ENCODE peak calls at places on chromosomes 2 and 18, in six cellular contexts. L is AG04450, R is AG20443, B is NCI-H1436, T is M059J, C is nephron progenitor cell. Z is an unnamed sample.

GRCh38 chr18:46574000-46574739 is 82.8 kb downstream of the LOXHD1 start:
- DNase-seq in T (no peak), L (no peak), B (no peak), R (no peak), C (no peak), Z (no peak)

GRCh38 chr2:172442072-172442895 is 14.9 kb downstream of the ITGA6 start:
- DNase-seq in T (peak; percentile 99), C (no peak), B (no peak), L (peak; percentile 73), R (peak; percentile 89), Z (no peak)

GRCh38 chr2:236965021-236965840 is 120.5 kb upstream of the COPS8 start:
- DNase-seq in L (no peak), T (no peak), B (no peak), C (no peak), R (no peak), Z (no peak)

GRCh38 chr2:133415210-133415876 is 152.9 kb downstream of the NCKAP5 start:
- DNase-seq in B (no peak), T (peak; percentile 33), C (no peak), L (no peak), R (no peak), Z (no peak)

GRCh38 chr2:20496069-20496468 is 49.2 kb downstream of the RHOB start:
- DNase-seq in C (no peak), T (peak; percentile 97), R (peak; percentile 88), L (no peak), B (no peak), Z (no peak)

GRCh38 chr2:154600931-154601494 is 97.5 kb upstream of the KCNJ3 start:
- DNase-seq in C (no peak), L (no peak), B (no peak), R (no peak), T (no peak), Z (no peak)

GRCh38 chr18:13264986-13265900 is 46.7 kb downstream of the LDLRAD4 start:
- DNase-seq in L (no peak), B (no peak), R (no peak), C (no peak), T (no peak), Z (no peak)

GRCh38 chr18:21761471-21762115 is 21.0 kb downstream of the MIB1 start:
- DNase-seq in T (no peak), L (no peak), B (no peak), R (no peak), C (no peak), Z (no peak)

GRCh38 chr18:48848641-48849143 is 102.1 kb downstream of the SMAD7 start:
- DNase-seq in T (no peak), L (no peak), C (no peak), B (peak; percentile 32), R (no peak), Z (no peak)

GRCh38 chr2:192197387-192197786 is 2.7 kb upstream of the TMEFF2 start:
- DNase-seq in B (no peak), T (peak; percentile 13), L (no peak), R (peak; percentile 4), C (no peak), Z (no peak)

GRCh38 chr18:31399336-31400032 is 22.9 kb downstream of the DSG4 start:
- DNase-seq in L (no peak), T (peak; percentile 7), C (no peak), B (no peak), R (no peak), Z (no peak)

GRCh38 chr2:42147641-42148274 is 21.4 kb upstream of the EML4 start:
- DNase-seq in R (peak; percentile 60), C (no peak), L (no peak), T (peak; percentile 46), B (no peak), Z (no peak)

GRCh38 chr2:29747786-29748470 is 173.5 kb downstream of the ALK start:
- DNase-seq in C (no peak), R (peak; percentile 65), T (peak; percentile 99), B (no peak), L (peak; percentile 59), Z (no peak)

GRCh38 chr2:64711260-64711659 is 57.5 kb upstream of the SERTAD2 start:
- DNase-seq in L (no peak), B (no peak), T (no peak), C (no peak), R (no peak), Z (no peak)

GRCh38 chr2:217177687-217178086 is 317.8 kb upstream of the TNP1 start:
- DNase-seq in L (no peak), R (no peak), B (no peak), T (no peak), C (no peak), Z (no peak)

GRCh38 chr2:36507408-36507812 is 90.6 kb downstream of the FEZ2 start:
- DNase-seq in C (peak; percentile 33), R (peak; percentile 61), B (no peak), T (peak; percentile 69), L (no peak), Z (peak; percentile 42)

GRCh38 chr2:228556707-228557106 is 375.2 kb upstream of the SPHKAP start:
- DNase-seq in L (no peak), B (no peak), T (peak; percentile 54), R (no peak), C (no peak), Z (no peak)

GRCh38 chr2:9167718-9168657 is 38.6 kb upstream of the ASAP2 start:
- DNase-seq in L (no peak), B (no peak), T (no peak), C (no peak), R (no peak), Z (no peak)

GRCh38 chr2:110827518-110827917 is 95.1 kb downstream of the ACOXL start:
- DNase-seq in L (no peak), T (no peak), C (no peak), B (no peak), R (no peak), Z (no peak)

GRCh38 chr18:29853126-29853525 is 1189.4 kb downstream of the DSC3 start:
- DNase-seq in T (no peak), C (no peak), B (no peak), L (no peak), R (peak; percentile 11), Z (no peak)

GRCh38 chr2:179581605-179582004 is 279.8 kb downstream of the ZNF385B start:
- DNase-seq in B (no peak), L (no peak), T (no peak), C (no peak), R (no peak), Z (no peak)

GRCh38 chr2:20355131-20355530 is 4.5 kb upstream of the PUM2 start:
- DNase-seq in B (no peak), C (no peak), R (no peak), T (peak; percentile 28), L (no peak), Z (no peak)

GRCh38 chr2:222738759-222739292 is 67.4 kb downstream of the MOGAT1 start:
- DNase-seq in C (no peak), R (no peak), T (peak; percentile 7), L (no peak), B (no peak), Z (no peak)

GRCh38 chr18:69000366-69000765 is 202.5 kb downstream of the CCDC102B start:
- DNase-seq in B (no peak), T (no peak), R (no peak), C (no peak), L (no peak), Z (no peak)

GRCh38 chr2:128941676-128942075 is 623.0 kb upstream of the HS6ST1 start:
- DNase-seq in C (no peak), T (no peak), L (no peak), R (no peak), B (no peak), Z (no peak)

GRCh38 chr2:149040451-149040850 is 2.0 kb downstream of the LYPD6B start:
- DNase-seq in T (peak; percentile 58), R (no peak), L (no peak), C (peak; percentile 40), B (no peak), Z (peak; percentile 15)

GRCh38 chr2:30300456-30301221 is 69.3 kb downstream of the LBH start:
- DNase-seq in C (no peak), B (no peak), T (peak; percentile 40), L (peak; percentile 96), R (peak; percentile 86), Z (no peak)

GRCh38 chr2:101253013-101253712 is 477 bp downstream of the CNOT11 start:
- DNase-seq in C (peak; percentile 55), B (peak; percentile 23), T (peak; percentile 65), R (peak; percentile 70), L (no peak), Z (peak; percentile 28)

GRCh38 chr2:39146630-39147029 is 25.8 kb upstream of the SOS1 start:
- DNase-seq in T (no peak), C (no peak), B (no peak), L (no peak), R (no peak), Z (no peak)

GRCh38 chr2:231001036-231001435 is 5.1 kb downstream of the SPATA3 start:
- DNase-seq in B (no peak), C (no peak), T (no peak), R (no peak), L (no peak), Z (no peak)

GRCh38 chr18:47296462-47296861 is 45.0 kb upstream of the SKOR2 start:
- DNase-seq in C (no peak), T (no peak), L (no peak), B (no peak), R (no peak), Z (no peak)

GRCh38 chr2:98832172-98832571 is 101.2 kb upstream of the MGAT4A start:
- DNase-seq in T (no peak), L (no peak), B (no peak), R (peak; percentile 4), C (no peak), Z (no peak)

GRCh38 chr2:148903294-148903693 is 28.3 kb downstream of the KIF5C start:
- DNase-seq in T (no peak), L (no peak), R (no peak), C (no peak), B (no peak), Z (no peak)

GRCh38 chr2:11683486-11683885 is 13.5 kb upstream of the NTSR2 start:
- DNase-seq in T (no peak), B (no peak), R (no peak), L (no peak), C (no peak), Z (no peak)

GRCh38 chr2:150866431-150866830 is 379.0 kb upstream of the RND3 start:
- DNase-seq in L (no peak), T (peak; percentile 21), B (no peak), R (peak; percentile 24), C (no peak), Z (no peak)

GRCh38 chr2:230762317-230762896 is 49.8 kb downstream of the CAB39 start:
- DNase-seq in B (no peak), T (no peak), R (no peak), C (peak; percentile 12), L (no peak), Z (no peak)